ENCODE peak calls at places on chromosomes 6 and 20, in six cellular contexts. X is K562, Q is HepG2, G is SK-N-SH, B is GM12878, K is H1. L is an unnamed sample.

GRCh38 chr20:36792422-36792821 is 18.9 kb upstream of the DSN1 start:
- DNase-seq in B (no peak), X (peak), Q (peak), G (peak), K (peak), L (peak)

GRCh38 chr20:14580426-14581074 is 243.1 kb upstream of the FLRT3 start:
- DNase-seq in K (no peak), X (no peak), B (no peak), G (no peak), Q (no peak), L (no peak)

GRCh38 chr6:47083586-47084047 is 41.5 kb upstream of the ADGRF1 start:
- DNase-seq in X (no peak), B (no peak), G (peak), Q (peak), K (no peak), L (no peak)

GRCh38 chr6:57029213-57029612 is 17.3 kb upstream of the KIAA1586 start:
- DNase-seq in G (no peak), K (no peak), B (no peak), X (no peak), Q (no peak), L (no peak)

GRCh38 chr6:48889429-48889828 is 573.6 kb downstream of the MMUT start:
- DNase-seq in G (no peak), B (no peak), Q (no peak), K (no peak), X (no peak), L (no peak)

GRCh38 chr6:5498579-5498899 is 237.2 kb downstream of the FARS2 start:
- DNase-seq in G (no peak), B (no peak), X (no peak), Q (no peak), K (no peak), L (no peak)

GRCh38 chr20:7195704-7196103 is 428.2 kb downstream of the BMP2 start:
- DNase-seq in K (no peak), G (no peak), X (no peak), Q (no peak), B (no peak), L (no peak)

GRCh38 chr6:166490671-166491500 is 95.6 kb downstream of the RAMACL start:
- DNase-seq in K (no peak), G (peak), Q (no peak), B (no peak), X (no peak), L (no peak)

GRCh38 chr6:65055545-65055944 is 651.5 kb downstream of the EYS start:
- DNase-seq in K (no peak), B (no peak), Q (no peak), G (no peak), X (no peak), L (no peak)

GRCh38 chr6:32148289-32148688 is 3.5 kb downstream of the PRRT1 start:
- DNase-seq in K (no peak), B (no peak), X (no peak), G (no peak), Q (no peak), L (no peak)

GRCh38 chr20:19850190-19850533 is 92.1 kb downstream of the RIN2 start:
- DNase-seq in K (no peak), Q (no peak), X (no peak), G (peak), B (no peak), L (no peak)

GRCh38 chr6:44972710-44973109 is 355.4 kb upstream of the RUNX2 start:
- DNase-seq in Q (no peak), G (no peak), X (no peak), B (no peak), K (no peak), L (no peak)

GRCh38 chr6:28981833-28982475 is 23.2 kb downstream of the ZNF311 start:
- DNase-seq in G (peak), Q (peak), X (peak), B (peak), K (no peak), L (peak)

GRCh38 chr20:25280051-25280573 is 32.2 kb downstream of the PYGB start:
- DNase-seq in K (no peak), X (no peak), B (no peak), Q (no peak), G (peak), L (no peak)
- H3K27ac ChIP-seq in K (no peak), X (no peak), B (no peak), Q (no peak), G (peak), L (no peak)

DNA sequence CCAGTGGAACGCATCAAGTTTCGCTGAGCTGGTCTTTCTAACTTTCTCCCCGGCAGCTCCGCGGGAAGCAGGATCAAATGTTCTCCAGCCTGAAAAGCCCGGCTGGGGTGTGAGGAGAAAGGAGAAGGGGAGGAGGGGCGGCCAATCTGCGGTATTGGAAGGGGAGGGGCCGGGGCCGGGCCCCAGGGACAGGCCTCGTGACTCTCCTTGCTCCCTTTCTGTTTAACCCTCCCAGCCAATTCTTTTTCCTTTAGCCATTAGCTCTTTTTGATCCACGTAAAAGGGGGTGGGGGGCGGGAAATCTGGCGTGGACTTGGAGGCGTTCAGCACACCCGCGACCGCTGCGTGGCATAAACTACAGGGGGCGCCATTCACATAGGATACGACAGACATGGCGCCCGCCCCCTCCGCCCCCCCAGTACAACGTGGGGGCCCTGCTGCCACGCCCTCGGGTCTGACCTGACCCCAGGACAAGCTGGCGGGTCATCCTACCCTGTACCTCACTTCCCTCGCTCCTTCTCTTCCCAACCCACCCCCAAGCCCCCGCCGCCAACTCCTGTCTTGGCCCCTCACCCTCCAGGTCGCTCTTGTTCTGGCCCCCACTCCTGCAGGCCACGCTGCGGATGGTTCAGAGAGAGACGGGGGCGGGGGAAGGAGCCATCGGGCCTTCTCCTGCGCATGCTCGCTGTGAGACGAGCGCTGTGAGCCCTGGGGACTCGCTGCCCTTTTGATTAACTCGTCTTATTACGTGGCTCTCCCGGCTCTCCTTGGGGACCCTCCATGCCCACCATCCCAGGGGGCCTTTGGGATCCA is 7.8 kb upstream of the MDGA1 start:
- DNase-seq in X (peak), Q (no peak), K (peak), G (peak), B (peak), L (no peak)
- TF ChIP-seq GABPA in X (no peak), Q (no peak), K (no peak), G (no peak), B (no peak), L (no peak)

GRCh38 chr6:105370316-105370715 is 32.6 kb downstream of the PREP start:
- DNase-seq in X (no peak), B (no peak), G (no peak), Q (no peak), K (no peak), L (no peak)

GRCh38 chr6:105372142-105372861 is 30.6 kb downstream of the PREP start:
- DNase-seq in Q (no peak), K (no peak), B (no peak), G (no peak), X (no peak), L (no peak)

GRCh38 chr6:105372862-105373182 is 30.1 kb downstream of the PREP start:
- DNase-seq in Q (no peak), K (no peak), X (no peak), B (no peak), G (no peak), L (no peak)

GRCh38 chr6:105373481-105373880 is 29.4 kb downstream of the PREP start:
- DNase-seq in K (no peak), G (no peak), B (no peak), X (no peak), Q (no peak), L (no peak)

GRCh38 chr6:105374010-105374420 is 28.9 kb downstream of the PREP start:
- DNase-seq in K (no peak), B (no peak), X (no peak), Q (peak), G (no peak), L (no peak)
- H3K27ac ChIP-seq in K (no peak), B (no peak), X (no peak), Q (peak), G (no peak), L (no peak)

GRCh38 chr6:159540152-159540551 is 152.9 kb downstream of the SOD2 start:
- DNase-seq in X (peak), Q (peak), B (no peak), G (peak), K (peak), L (no peak)
- TF ChIP-seq GABPA in X (no peak), Q (no peak), B (no peak), G (no peak), K (no peak), L (no peak)

GRCh38 chr20:25361287-25361683 is 29.4 kb downstream of the ABHD12 start:
- DNase-seq in X (no peak), K (no peak), B (no peak), G (no peak), Q (peak), L (no peak)
- H3K27ac ChIP-seq in X (no peak), K (no peak), B (peak), G (no peak), Q (no peak), L (peak)

L was measured in HL-60.